ENCODE peak calls at places on chromosomes 2 and 18, in ten cellular contexts. One of them, this sample, is unnamed.

GRCh38 chr2:188306271-188306670 is 14.6 kb downstream of the GULP1 start:
- DNase-seq in MM.1S: no peak
- DNase-seq in cardiac muscle cell: no peak
- DNase-seq in endothelial cell: no peak
- DNase-seq in cardiac fibroblast: peak; percentile 18
- DNase-seq in stomach: no peak
- DNase-seq in neural crest cell: no peak
- DNase-seq in neural progenitor cell: no peak
- DNase-seq in endothelial cell of umbilical vein: no peak
- DNase-seq in HepG2: no peak
- DNase-seq in this sample: no peak

GRCh38 chr18:42131044-42131939 is 176.3 kb downstream of the PIK3C3 start:
- DNase-seq in cardiac fibroblast: no peak
- DNase-seq in MM.1S: no peak
- DNase-seq in endothelial cell: no peak
- DNase-seq in endothelial cell of umbilical vein: no peak
- DNase-seq in stomach: no peak
- DNase-seq in neural progenitor cell: no peak
- DNase-seq in HepG2: no peak
- DNase-seq in cardiac muscle cell: no peak
- DNase-seq in neural crest cell: no peak
- DNase-seq in this sample: no peak

GRCh38 chr2:198874502-198874858 is 583.3 kb downstream of the SATB2 start:
- DNase-seq in HepG2: no peak
- DNase-seq in stomach: no peak
- DNase-seq in neural progenitor cell: no peak
- DNase-seq in endothelial cell of umbilical vein: no peak
- DNase-seq in cardiac fibroblast: no peak
- DNase-seq in neural crest cell: no peak
- DNase-seq in cardiac muscle cell: no peak
- DNase-seq in endothelial cell: no peak
- DNase-seq in MM.1S: peak; percentile 31
- DNase-seq in this sample: no peak

GRCh38 chr18:70659026-70659726 is 370.3 kb downstream of the SOCS6 start:
- DNase-seq in MM.1S: no peak
- DNase-seq in HepG2: no peak
- DNase-seq in stomach: no peak
- DNase-seq in neural crest cell: no peak
- DNase-seq in endothelial cell: no peak
- DNase-seq in endothelial cell of umbilical vein: no peak
- DNase-seq in neural progenitor cell: no peak
- DNase-seq in cardiac muscle cell: peak; percentile 4
- DNase-seq in cardiac fibroblast: peak; percentile 90
- DNase-seq in this sample: no peak

GRCh38 chr2:156342252-156343095 is 10.0 kb upstream of the NR4A2 start:
- DNase-seq in endothelial cell: peak; percentile 91
- DNase-seq in neural crest cell: peak; percentile 84
- DNase-seq in neural progenitor cell: peak; percentile 96
- DNase-seq in MM.1S: peak; percentile 92
- DNase-seq in HepG2: peak; percentile 48
- DNase-seq in cardiac fibroblast: peak; percentile 97
- DNase-seq in endothelial cell of umbilical vein: peak; percentile 93
- DNase-seq in stomach: peak; percentile 97
- DNase-seq in cardiac muscle cell: peak; percentile 96
- DNase-seq in this sample: peak; percentile 88

GRCh38 chr2:47065771-47066380 is 89.2 kb downstream of the STPG4 start:
- DNase-seq in endothelial cell: no peak
- DNase-seq in cardiac fibroblast: peak; percentile 87
- DNase-seq in endothelial cell of umbilical vein: peak; percentile 71
- DNase-seq in neural crest cell: no peak
- DNase-seq in cardiac muscle cell: peak; percentile 23
- DNase-seq in stomach: no peak
- DNase-seq in neural progenitor cell: no peak
- DNase-seq in MM.1S: no peak
- DNase-seq in HepG2: no peak
- DNase-seq in this sample: no peak

GRCh38 chr2:190507135-190507534 is 27.4 kb downstream of the NEMP2 start:
- DNase-seq in neural crest cell: no peak
- DNase-seq in cardiac fibroblast: no peak
- DNase-seq in endothelial cell: no peak
- DNase-seq in cardiac muscle cell: no peak
- DNase-seq in stomach: no peak
- DNase-seq in endothelial cell of umbilical vein: no peak
- DNase-seq in MM.1S: no peak
- DNase-seq in HepG2: no peak
- DNase-seq in neural progenitor cell: no peak
- DNase-seq in this sample: no peak

GRCh38 chr2:193963472-193964119 is 1693.4 kb upstream of the SLC39A10 start:
- DNase-seq in neural progenitor cell: peak; percentile 48
- DNase-seq in HepG2: peak; percentile 36
- DNase-seq in neural crest cell: peak; percentile 36
- DNase-seq in MM.1S: no peak
- DNase-seq in cardiac fibroblast: peak; percentile 74
- DNase-seq in endothelial cell of umbilical vein: peak; percentile 65
- DNase-seq in endothelial cell: peak; percentile 47
- DNase-seq in cardiac muscle cell: peak; percentile 45
- DNase-seq in stomach: no peak
- DNase-seq in this sample: no peak

GRCh38 chr2:179422037-179422643 is 157.5 kb upstream of the SESTD1 start:
- DNase-seq in endothelial cell of umbilical vein: peak; percentile 68
- DNase-seq in endothelial cell: peak; percentile 79
- DNase-seq in neural crest cell: peak; percentile 74
- DNase-seq in HepG2: peak; percentile 75
- DNase-seq in cardiac muscle cell: peak; percentile 82
- DNase-seq in neural progenitor cell: peak; percentile 83
- DNase-seq in stomach: peak; percentile 80
- DNase-seq in cardiac fibroblast: peak; percentile 82
- DNase-seq in MM.1S: peak; percentile 71
- DNase-seq in this sample: no peak

GRCh38 chr18:2529154-2529553 is 42.2 kb downstream of the METTL4 start:
- DNase-seq in stomach: no peak
- DNase-seq in neural crest cell: no peak
- DNase-seq in cardiac fibroblast: peak; percentile 35
- DNase-seq in MM.1S: no peak
- DNase-seq in HepG2: peak; percentile 4
- DNase-seq in endothelial cell: no peak
- DNase-seq in cardiac muscle cell: no peak
- DNase-seq in neural progenitor cell: no peak
- DNase-seq in endothelial cell of umbilical vein: no peak
- DNase-seq in this sample: no peak

DNA sequence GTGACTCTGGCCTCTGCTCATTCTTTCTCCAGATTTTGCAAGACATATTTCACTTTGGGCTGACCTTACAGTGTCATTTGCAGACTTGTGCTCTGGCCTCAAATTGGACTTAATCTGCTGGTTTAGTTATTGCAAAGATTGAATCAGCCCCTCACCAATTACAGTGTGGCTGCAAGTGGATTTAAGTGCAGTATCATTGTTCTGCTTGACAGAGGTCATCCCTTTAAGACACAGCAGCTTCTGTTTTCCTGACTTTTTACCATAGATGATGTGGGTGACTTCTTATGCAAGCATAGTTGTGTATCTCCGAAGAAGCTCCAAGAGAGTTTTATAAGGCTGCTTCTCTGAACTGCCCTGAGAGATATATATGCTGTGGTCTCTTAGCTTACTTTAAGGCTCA is 3.4 kb downstream of the TRIB2 start:
- DNase-seq in neural crest cell: no peak
- DNase-seq in endothelial cell of umbilical vein: peak; percentile 42
- DNase-seq in MM.1S: no peak
- DNase-seq in HepG2: no peak
- DNase-seq in cardiac fibroblast: peak; percentile 44
- DNase-seq in endothelial cell: no peak
- DNase-seq in stomach: no peak
- DNase-seq in neural progenitor cell: peak; percentile 14
- DNase-seq in cardiac muscle cell: no peak
- DNase-seq in this sample: no peak
- TF ChIP-seq CTCF in neural crest cell: no peak
- TF ChIP-seq CTCF in endothelial cell of umbilical vein: no peak
- TF ChIP-seq CTCF in MM.1S: no peak
- TF ChIP-seq CTCF in HepG2: no peak
- TF ChIP-seq CTCF in cardiac fibroblast: no peak
- TF ChIP-seq CTCF in endothelial cell: no peak
- TF ChIP-seq CTCF in stomach: no peak
- TF ChIP-seq CTCF in neural progenitor cell: no peak
- TF ChIP-seq CTCF in cardiac muscle cell: no peak
- TF ChIP-seq CTCF in this sample: no peak

GRCh38 chr18:13318644-13319501 is 100.3 kb downstream of the LDLRAD4 start:
- DNase-seq in endothelial cell: no peak
- DNase-seq in cardiac fibroblast: no peak
- DNase-seq in cardiac muscle cell: no peak
- DNase-seq in stomach: no peak
- DNase-seq in neural progenitor cell: no peak
- DNase-seq in HepG2: no peak
- DNase-seq in endothelial cell of umbilical vein: no peak
- DNase-seq in MM.1S: no peak
- DNase-seq in neural crest cell: no peak
- DNase-seq in this sample: no peak

GRCh38 chr18:13319629-13320028 is 101.1 kb downstream of the LDLRAD4 start:
- DNase-seq in HepG2: no peak
- DNase-seq in neural crest cell: no peak
- DNase-seq in MM.1S: no peak
- DNase-seq in cardiac muscle cell: no peak
- DNase-seq in endothelial cell of umbilical vein: no peak
- DNase-seq in stomach: no peak
- DNase-seq in neural progenitor cell: no peak
- DNase-seq in endothelial cell: no peak
- DNase-seq in cardiac fibroblast: no peak
- DNase-seq in this sample: no peak

GRCh38 chr18:13320891-13321425 is 102.4 kb downstream of the LDLRAD4 start:
- DNase-seq in stomach: no peak
- DNase-seq in cardiac muscle cell: no peak
- DNase-seq in endothelial cell: no peak
- DNase-seq in MM.1S: no peak
- DNase-seq in cardiac fibroblast: no peak
- DNase-seq in HepG2: no peak
- DNase-seq in endothelial cell of umbilical vein: no peak
- DNase-seq in neural crest cell: no peak
- DNase-seq in neural progenitor cell: no peak
- DNase-seq in this sample: no peak

GRCh38 chr18:13321923-13322322 is 103.4 kb downstream of the LDLRAD4 start:
- DNase-seq in stomach: no peak
- DNase-seq in neural progenitor cell: no peak
- DNase-seq in MM.1S: no peak
- DNase-seq in endothelial cell of umbilical vein: no peak
- DNase-seq in cardiac fibroblast: no peak
- DNase-seq in endothelial cell: no peak
- DNase-seq in HepG2: no peak
- DNase-seq in cardiac muscle cell: no peak
- DNase-seq in neural crest cell: no peak
- DNase-seq in this sample: no peak

DNA sequence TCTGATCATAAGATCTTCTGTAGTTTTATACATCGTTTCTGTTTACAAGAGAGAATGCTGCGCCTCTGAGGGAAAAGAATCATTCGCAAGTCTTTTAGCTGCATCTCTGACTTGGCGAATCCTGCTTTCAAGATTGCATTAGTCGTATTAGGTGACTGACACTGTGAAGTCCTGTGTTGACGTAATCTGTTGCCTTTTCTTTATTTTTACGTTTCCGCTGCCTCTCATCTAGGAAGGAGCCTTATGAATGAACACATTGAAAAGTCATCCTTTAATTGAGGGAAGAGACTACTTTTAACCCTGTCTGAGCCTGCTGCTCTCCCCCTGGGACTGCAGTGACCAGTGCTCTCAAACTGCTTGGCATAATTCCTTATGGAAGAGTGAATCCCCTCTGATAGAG is 101.6 kb downstream of the LDLRAD4 start:
- DNase-seq in HepG2: no peak
- DNase-seq in neural progenitor cell: no peak
- DNase-seq in endothelial cell: no peak
- DNase-seq in endothelial cell of umbilical vein: no peak
- DNase-seq in neural crest cell: no peak
- DNase-seq in cardiac fibroblast: no peak
- DNase-seq in stomach: no peak
- DNase-seq in cardiac muscle cell: no peak
- DNase-seq in MM.1S: no peak
- DNase-seq in this sample: no peak
- TF ChIP-seq CTCF in HepG2: no peak
- TF ChIP-seq CTCF in neural progenitor cell: no peak
- TF ChIP-seq CTCF in endothelial cell: no peak
- TF ChIP-seq CTCF in endothelial cell of umbilical vein: no peak
- TF ChIP-seq CTCF in neural crest cell: no peak
- TF ChIP-seq CTCF in cardiac fibroblast: no peak
- TF ChIP-seq CTCF in stomach: no peak
- TF ChIP-seq CTCF in cardiac muscle cell: no peak
- TF ChIP-seq CTCF in MM.1S: no peak
- TF ChIP-seq CTCF in this sample: no peak

GRCh38 chr2:158034198-158034831 is 67.4 kb upstream of the UPP2 start:
- DNase-seq in endothelial cell: peak; percentile 62
- DNase-seq in HepG2: peak; percentile 74
- DNase-seq in endothelial cell of umbilical vein: peak; percentile 51
- DNase-seq in stomach: peak; percentile 59
- DNase-seq in cardiac muscle cell: peak; percentile 68
- DNase-seq in neural crest cell: peak; percentile 31
- DNase-seq in cardiac fibroblast: peak; percentile 64
- DNase-seq in MM.1S: peak; percentile 61
- DNase-seq in neural progenitor cell: peak; percentile 82
- DNase-seq in this sample: no peak
- TF ChIP-seq CTCF in endothelial cell: peak; percentile 34
- TF ChIP-seq CTCF in HepG2: peak; percentile 89
- TF ChIP-seq CTCF in endothelial cell of umbilical vein: peak; percentile 45
- TF ChIP-seq CTCF in stomach: peak; percentile 48
- TF ChIP-seq CTCF in cardiac muscle cell: peak; percentile 48
- TF ChIP-seq CTCF in neural crest cell: peak; percentile 73
- TF ChIP-seq CTCF in cardiac fibroblast: peak; percentile 48
- TF ChIP-seq CTCF in MM.1S: peak; percentile 55
- TF ChIP-seq CTCF in neural progenitor cell: peak; percentile 68
- TF ChIP-seq CTCF in this sample: no peak

GRCh38 chr2:64938607-64939285 is 50.5 kb upstream of the SLC1A4 start:
- DNase-seq in cardiac muscle cell: no peak
- DNase-seq in MM.1S: peak; percentile 40
- DNase-seq in endothelial cell of umbilical vein: no peak
- DNase-seq in HepG2: no peak
- DNase-seq in neural progenitor cell: no peak
- DNase-seq in neural crest cell: no peak
- DNase-seq in endothelial cell: no peak
- DNase-seq in cardiac fibroblast: no peak
- DNase-seq in stomach: no peak
- DNase-seq in this sample: no peak

GRCh38 chr2:64939332-64939917 is 49.8 kb upstream of the SLC1A4 start:
- DNase-seq in cardiac fibroblast: no peak
- DNase-seq in HepG2: no peak
- DNase-seq in neural crest cell: no peak
- DNase-seq in MM.1S: peak; percentile 88
- DNase-seq in stomach: no peak
- DNase-seq in endothelial cell: no peak
- DNase-seq in endothelial cell of umbilical vein: no peak
- DNase-seq in cardiac muscle cell: no peak
- DNase-seq in neural progenitor cell: no peak
- DNase-seq in this sample: no peak

GRCh38 chr2:64942693-64943092 is 46.5 kb upstream of the SLC1A4 start:
- DNase-seq in stomach: no peak
- DNase-seq in endothelial cell: no peak
- DNase-seq in cardiac fibroblast: no peak
- DNase-seq in neural progenitor cell: no peak
- DNase-seq in HepG2: no peak
- DNase-seq in MM.1S: no peak
- DNase-seq in endothelial cell of umbilical vein: no peak
- DNase-seq in cardiac muscle cell: no peak
- DNase-seq in neural crest cell: no peak
- DNase-seq in this sample: no peak

GRCh38 chr2:64941751-64942150 is 47.4 kb upstream of the SLC1A4 start:
- DNase-seq in HepG2: no peak
- DNase-seq in neural progenitor cell: no peak
- DNase-seq in endothelial cell of umbilical vein: no peak
- DNase-seq in neural crest cell: no peak
- DNase-seq in cardiac muscle cell: no peak
- DNase-seq in stomach: no peak
- DNase-seq in endothelial cell: no peak
- DNase-seq in MM.1S: no peak
- DNase-seq in cardiac fibroblast: no peak
- DNase-seq in this sample: no peak

GRCh38 chr2:64941143-64941542 is 48.1 kb upstream of the SLC1A4 start:
- DNase-seq in stomach: no peak
- DNase-seq in cardiac muscle cell: no peak
- DNase-seq in HepG2: no peak
- DNase-seq in neural crest cell: no peak
- DNase-seq in endothelial cell of umbilical vein: no peak
- DNase-seq in endothelial cell: no peak
- DNase-seq in neural progenitor cell: no peak
- DNase-seq in MM.1S: no peak
- DNase-seq in cardiac fibroblast: no peak
- DNase-seq in this sample: no peak
- TF ChIP-seq CTCF in stomach: no peak
- TF ChIP-seq CTCF in cardiac muscle cell: no peak
- TF ChIP-seq CTCF in HepG2: peak; percentile 54
- TF ChIP-seq CTCF in neural crest cell: no peak
- TF ChIP-seq CTCF in endothelial cell of umbilical vein: no peak
- TF ChIP-seq CTCF in endothelial cell: no peak
- TF ChIP-seq CTCF in neural progenitor cell: no peak
- TF ChIP-seq CTCF in MM.1S: no peak
- TF ChIP-seq CTCF in cardiac fibroblast: no peak
- TF ChIP-seq CTCF in this sample: no peak